ENCODE peak calls at places on chromosomes 11 and 22, in ten cellular contexts. V is fibroblast of the aortic adventitia, I is tibial nerve, Y is fibroblast of mammary gland, L is A549, F is cardiac muscle cell, M is dorsolateral prefrontal cortex, S is K562, X is kidney epithelial cell, K is gastrocnemius medialis. A is an unnamed sample.

GRCh38 chr22:20130319-20130718 is 1.3 kb upstream of the ZDHHC8 start:
- DNase-seq in V (no peak), I (no peak), Y (no peak), L (no peak), F (no peak), M (peak), S (no peak), X (no peak), K (no peak), A (no peak)

GRCh38 chr11:21511835-21512440 is 680.9 kb upstream of the ANO5 start:
- DNase-seq in V (peak), I (no peak), Y (peak), L (peak), F (peak), M (peak), S (peak), X (peak), K (no peak), A (peak)

GRCh38 chr11:19953342-19953741 is 206.9 kb downstream of the DBX1 start:
- DNase-seq in V (peak), I (no peak), Y (peak), L (peak), F (no peak), M (no peak), S (no peak), X (peak), K (no peak), A (no peak)

GRCh38 chr11:66136752-66137123 is 66.7 kb downstream of the PACS1 start:
- DNase-seq in V (peak), I (no peak), Y (peak), L (peak), F (no peak), M (no peak), S (no peak), X (no peak), K (no peak), A (no peak)

GRCh38 chr11:38756537-38756936 is 2158.5 kb upstream of the RAG2 start:
- DNase-seq in V (no peak), I (no peak), Y (no peak), L (no peak), F (no peak), M (no peak), S (no peak), X (no peak), K (no peak), A (no peak)

GRCh38 chr11:126723665-126724045 is 276.9 kb downstream of the KIRREL3 start:
- DNase-seq in V (peak), I (no peak), Y (peak), L (no peak), F (no peak), M (no peak), S (no peak), X (no peak), K (no peak), A (no peak)

GRCh38 chr11:103077553-103077952 is 14.4 kb downstream of the DCUN1D5 start:
- DNase-seq in V (no peak), I (no peak), Y (no peak), L (no peak), F (no peak), M (no peak), S (no peak), X (no peak), K (no peak), A (no peak)

GRCh38 chr11:108551653-108552462 is 41.7 kb downstream of the EXPH5 start:
- DNase-seq in V (no peak), I (no peak), Y (peak), L (no peak), F (peak), M (no peak), S (peak), X (no peak), K (no peak), A (no peak)

GRCh38 chr11:78417175-78417887 is at the start of gene GAB2:
- DNase-seq in V (no peak), I (no peak), Y (no peak), L (no peak), F (no peak), M (peak), S (no peak), X (no peak), K (no peak), A (peak)
- H3K4me3 ChIP-seq in V (peak), I (peak), Y (peak), L (peak), F (peak), M (peak), S (peak), X (peak), K (peak), A (peak)

GRCh38 chr11:8256271-8257002 is 7.2 kb downstream of the LMO1 start:
- DNase-seq in V (no peak), I (no peak), Y (no peak), L (no peak), F (no peak), M (no peak), S (no peak), X (no peak), K (no peak), A (no peak)
- TF ChIP-seq CTCF in V (no peak), I (no peak), Y (no peak), L (no peak), F (no peak), M (no peak), S (no peak), X (no peak), K (no peak), A (no peak)

DNA sequence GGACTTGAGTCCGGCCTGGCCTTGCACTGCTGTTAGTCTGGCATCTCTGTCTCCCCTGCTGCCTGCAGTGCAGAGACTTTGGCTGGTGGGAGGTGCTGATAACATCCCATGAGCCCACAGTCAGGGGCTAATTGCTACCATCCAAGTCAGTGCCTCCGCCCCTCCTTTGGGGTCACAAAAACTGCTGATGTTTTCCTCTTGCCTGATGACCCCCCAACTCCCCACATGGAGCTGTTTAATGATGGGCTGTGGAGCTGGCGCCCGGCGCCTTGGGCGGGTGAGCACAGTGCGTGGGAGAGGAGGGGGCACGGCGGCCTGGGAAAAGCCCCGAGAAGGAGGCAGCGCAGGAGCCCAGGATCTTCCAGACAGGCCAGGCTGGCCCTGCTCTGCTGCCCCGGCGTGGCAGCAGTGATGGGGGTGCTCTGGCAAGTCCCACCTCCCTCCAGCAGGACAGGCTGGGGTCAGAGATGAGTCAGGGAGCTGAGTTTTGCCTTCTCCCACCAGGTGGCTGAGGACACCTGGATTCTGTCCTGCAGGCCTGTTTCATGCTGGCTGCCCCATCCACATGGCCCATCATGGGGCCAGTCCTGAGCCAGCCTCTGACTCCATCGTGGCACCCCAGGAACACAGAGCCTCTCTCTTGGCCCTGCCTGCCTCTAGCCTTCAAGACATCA is 43.8 kb downstream of the NECTIN1 start:
- DNase-seq in V (no peak), I (no peak), Y (no peak), L (no peak), F (no peak), M (no peak), S (no peak), X (no peak), K (no peak), A (no peak)
- H3K4me3 ChIP-seq in V (no peak), I (no peak), Y (no peak), L (no peak), F (no peak), M (no peak), S (no peak), X (no peak), K (no peak), A (no peak)

DNA sequence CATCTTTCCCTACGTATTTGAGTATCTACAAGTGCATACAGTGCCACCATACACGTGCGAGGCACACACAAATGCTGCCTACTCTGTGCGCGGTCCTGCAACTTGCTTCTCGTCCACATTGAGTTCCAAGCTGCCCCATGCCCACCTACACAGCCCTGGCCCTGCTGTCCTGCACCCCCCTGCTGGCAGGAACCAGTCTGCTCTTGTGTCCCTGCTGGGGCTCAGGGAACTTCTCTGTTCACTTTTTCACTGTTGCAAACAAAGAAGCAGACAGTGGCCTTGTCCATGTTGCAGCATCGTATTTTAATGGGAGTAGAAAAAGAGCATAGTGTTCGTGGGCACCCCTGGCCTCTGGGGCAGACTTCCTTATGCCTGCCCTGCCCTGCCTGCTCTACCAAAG is 14.0 kb downstream of the CPT1A start:
- DNase-seq in V (no peak), I (no peak), Y (no peak), L (no peak), F (no peak), M (no peak), S (no peak), X (no peak), K (no peak), A (no peak)
- TF ChIP-seq CTCF in V (no peak), I (no peak), Y (no peak), L (no peak), F (no peak), M (no peak), S (no peak), X (peak), K (no peak), A (no peak)

DNA sequence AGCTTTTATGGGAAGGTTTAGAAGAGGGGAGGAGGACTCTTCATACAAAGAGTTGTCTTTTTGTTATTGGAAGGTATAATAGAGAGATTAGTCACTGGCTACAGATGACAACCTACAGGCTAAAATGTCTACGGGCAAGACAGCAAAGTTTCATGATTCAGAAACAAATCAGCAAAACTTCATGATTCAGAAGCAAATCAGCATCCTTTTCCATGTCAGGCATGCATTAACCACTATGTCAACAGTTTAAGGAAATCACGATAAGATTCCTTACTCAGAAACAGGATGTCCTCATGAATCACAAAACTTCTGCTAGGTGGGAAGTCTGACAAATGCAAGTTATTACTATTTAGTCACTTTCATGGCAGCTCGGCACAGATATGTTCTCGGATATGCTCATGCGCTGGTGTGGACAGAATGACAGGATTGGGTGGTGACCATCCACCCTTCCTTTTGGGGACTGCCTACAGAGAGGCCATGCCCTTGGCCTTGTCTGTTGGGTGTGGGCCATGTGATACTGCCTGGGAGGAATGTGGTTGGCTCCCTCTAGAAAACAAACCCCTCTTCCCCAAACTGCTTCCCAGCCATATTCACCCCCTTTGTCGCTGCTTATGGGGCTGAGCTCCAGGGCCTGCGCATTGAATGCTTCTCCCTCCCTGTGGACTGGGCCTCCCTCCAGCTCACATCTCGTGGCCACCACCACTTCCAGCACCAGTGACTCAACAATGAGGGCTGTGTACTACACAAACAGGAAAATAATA is 10.2 kb downstream of the C11orf91 start:
- DNase-seq in V (peak), I (peak), Y (peak), L (peak), F (no peak), M (no peak), S (no peak), X (peak), K (no peak), A (peak)
- H3K4me3 ChIP-seq in V (no peak), I (no peak), Y (no peak), L (peak), F (no peak), M (no peak), S (no peak), X (no peak), K (no peak), A (no peak)

A was measured in lower leg skin.